ENCODE peak calls at places on chromosomes 2 and 18, in seven cellular contexts. R is breast epithelium, S is endothelial cell, N is spleen, K is prostate gland, F is tibial artery, M is IMR-90. H is an unnamed sample.

GRCh38 chr18:38651736-38652135 is 1086.1 kb upstream of the CELF4 start:
- DNase-seq in R (no peak), S (no peak), N (no peak), K (no peak), F (no peak), M (no peak), H (no peak)

GRCh38 chr2:19362652-19363473 is 4.4 kb upstream of the OSR1 start:
- DNase-seq in R (peak), S (peak), N (peak), K (peak), F (peak), M (peak), H (peak)

GRCh38 chr2:9106338-9107167 is 100.1 kb upstream of the ASAP2 start:
- DNase-seq in R (no peak), S (no peak), N (no peak), K (no peak), F (no peak), M (no peak), H (no peak)

GRCh38 chr18:23547806-23548205 is 38.5 kb downstream of the NPC1 start:
- DNase-seq in R (no peak), S (no peak), N (no peak), K (no peak), F (no peak), M (no peak), H (no peak)

GRCh38 chr2:172985139-172985874 is 90.3 kb upstream of the MAP3K20 start:
- DNase-seq in R (no peak), S (no peak), N (no peak), K (no peak), F (peak), M (peak), H (no peak)

GRCh38 chr2:217277646-217278048 is 417.8 kb upstream of the TNP1 start:
- DNase-seq in R (peak), S (no peak), N (peak), K (no peak), F (no peak), M (peak), H (no peak)

GRCh38 chr2:149169653-149170052 is 131.2 kb downstream of the LYPD6B start:
- DNase-seq in R (peak), S (no peak), N (no peak), K (peak), F (no peak), M (no peak), H (no peak)

GRCh38 chr2:55063226-55063625 is 13.0 kb upstream of the RTN4 start:
- DNase-seq in R (no peak), S (no peak), N (no peak), K (no peak), F (no peak), M (no peak), H (no peak)

GRCh38 chr2:45839388-45840251 is 188.1 kb downstream of the PRKCE start:
- DNase-seq in R (no peak), S (no peak), N (no peak), K (no peak), F (no peak), M (peak), H (no peak)

GRCh38 chr18:63422862-63423304 is 607 bp upstream of the VPS4B start:
- DNase-seq in R (no peak), S (no peak), N (peak), K (no peak), F (no peak), M (no peak), H (peak)

GRCh38 chr2:161556440-161556839 is 67.8 kb upstream of the SLC4A10 start:
- DNase-seq in R (no peak), S (no peak), N (no peak), K (no peak), F (no peak), M (no peak), H (no peak)

GRCh38 chr18:74203811-74204210 is 55.5 kb downstream of the TIMM21 start:
- DNase-seq in R (no peak), S (no peak), N (no peak), K (no peak), F (no peak), M (no peak), H (no peak)

GRCh38 chr18:10482985-10483949 is 28.8 kb downstream of the APCDD1 start:
- DNase-seq in R (no peak), S (no peak), N (no peak), K (no peak), F (no peak), M (no peak), H (no peak)

GRCh38 chr18:34947711-34948125 is 93.5 kb upstream of the MAPRE2 start:
- DNase-seq in R (no peak), S (no peak), N (no peak), K (no peak), F (no peak), M (peak), H (no peak)

GRCh38 chr18:12837747-12838146 is 46.3 kb downstream of the PTPN2 start:
- DNase-seq in R (no peak), S (no peak), N (no peak), K (no peak), F (no peak), M (peak), H (no peak)

GRCh38 chr18:65786400-65786948 is 35.7 kb downstream of the CDH7 start:
- DNase-seq in R (no peak), S (no peak), N (no peak), K (no peak), F (no peak), M (no peak), H (no peak)

GRCh38 chr18:65791753-65792152 is 40.9 kb downstream of the CDH7 start:
- DNase-seq in R (no peak), S (no peak), N (no peak), K (no peak), F (no peak), M (no peak), H (no peak)

GRCh38 chr18:65788373-65788772 is 37.6 kb downstream of the CDH7 start:
- DNase-seq in R (no peak), S (no peak), N (no peak), K (no peak), F (no peak), M (no peak), H (peak)
- TF ChIP-seq CTCF in R (no peak), S (no peak), N (no peak), K (no peak), F (no peak), M (no peak), H (no peak)

DNA sequence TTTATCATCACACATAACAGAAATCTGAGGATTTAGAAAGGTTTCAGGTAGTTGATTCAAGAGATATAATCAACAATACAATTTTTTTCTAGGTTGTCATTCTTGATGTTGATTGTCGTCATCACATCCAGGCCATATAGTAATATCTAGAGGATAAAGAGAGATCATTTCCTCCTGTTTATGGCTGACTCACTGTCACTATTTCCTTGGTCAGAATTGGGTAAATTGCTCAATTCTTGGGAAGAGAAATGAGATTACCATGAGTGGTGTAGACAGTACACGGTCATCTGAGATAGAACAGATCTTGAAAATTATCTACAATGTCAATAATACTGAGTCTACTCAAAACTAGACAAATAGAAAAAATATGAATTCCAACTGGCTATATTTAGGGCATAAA is 78.8 kb downstream of the ZNF804A start:
- DNase-seq in R (no peak), S (no peak), N (no peak), K (no peak), F (no peak), M (no peak), H (no peak)
- TF ChIP-seq CTCF in R (no peak), S (no peak), N (no peak), K (no peak), F (no peak), M (no peak), H (no peak)

GRCh38 chr18:62182220-62182619 is 4.6 kb downstream of the PIGN start:
- DNase-seq in R (no peak), S (no peak), N (no peak), K (no peak), F (no peak), M (no peak), H (no peak)

GRCh38 chr18:62186656-62187542 is at the start of the genes PIGN and RELCH:
- DNase-seq in R (peak), S (peak), N (peak), K (peak), F (peak), M (peak), H (peak)

GRCh38 chr18:62183578-62184195 is 3.2 kb downstream of the PIGN start:
- DNase-seq in R (no peak), S (peak), N (no peak), K (peak), F (no peak), M (peak), H (no peak)

GRCh38 chr18:62189208-62189607 is 2.2 kb downstream of the RELCH start:
- DNase-seq in R (no peak), S (no peak), N (no peak), K (no peak), F (no peak), M (no peak), H (no peak)

DNA sequence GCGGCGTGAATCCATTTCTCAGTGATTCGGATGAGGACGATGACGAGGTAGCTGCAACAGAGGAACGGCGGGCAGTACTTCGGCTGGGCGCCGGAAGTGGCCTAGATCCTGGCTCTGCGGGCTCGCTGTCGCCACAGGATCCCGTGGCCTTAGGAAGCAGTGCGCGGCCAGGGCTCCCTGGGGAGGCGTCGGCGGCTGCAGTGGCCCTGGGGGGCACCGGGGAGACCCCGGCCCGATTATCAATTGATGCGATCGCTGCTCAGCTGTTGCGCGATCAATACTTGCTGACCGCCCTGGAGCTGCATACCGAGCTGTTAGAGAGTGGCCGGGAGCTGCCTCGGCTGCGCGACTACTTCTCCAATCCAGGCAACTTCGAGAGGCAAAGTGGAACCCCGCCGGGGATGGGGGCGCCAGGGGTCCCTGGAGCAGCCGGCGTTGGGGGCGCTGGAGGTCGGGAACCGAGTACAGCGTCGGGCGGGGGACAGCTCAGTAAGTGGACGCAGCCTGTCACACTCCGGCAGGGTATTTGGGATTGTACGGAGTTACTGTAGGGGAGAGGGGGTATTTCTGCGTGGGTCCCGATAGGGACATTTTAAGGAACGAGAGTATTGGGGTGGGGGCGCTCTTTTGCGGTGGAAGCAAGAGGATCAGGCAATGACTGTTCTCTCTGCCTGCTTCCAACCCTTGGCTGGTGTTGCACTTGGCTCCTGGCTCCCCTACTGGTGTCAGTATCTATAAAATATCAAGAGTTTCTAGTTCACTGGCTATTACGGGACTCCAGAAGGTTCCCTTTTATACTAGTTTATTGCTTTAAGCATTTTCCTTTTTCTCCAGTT is 706 bp downstream of the RELCH start:
- DNase-seq in R (no peak), S (peak), N (no peak), K (peak), F (peak), M (peak), H (peak)
- TF ChIP-seq CTCF in R (peak), S (no peak), N (no peak), K (no peak), F (no peak), M (peak), H (no peak)

DNA sequence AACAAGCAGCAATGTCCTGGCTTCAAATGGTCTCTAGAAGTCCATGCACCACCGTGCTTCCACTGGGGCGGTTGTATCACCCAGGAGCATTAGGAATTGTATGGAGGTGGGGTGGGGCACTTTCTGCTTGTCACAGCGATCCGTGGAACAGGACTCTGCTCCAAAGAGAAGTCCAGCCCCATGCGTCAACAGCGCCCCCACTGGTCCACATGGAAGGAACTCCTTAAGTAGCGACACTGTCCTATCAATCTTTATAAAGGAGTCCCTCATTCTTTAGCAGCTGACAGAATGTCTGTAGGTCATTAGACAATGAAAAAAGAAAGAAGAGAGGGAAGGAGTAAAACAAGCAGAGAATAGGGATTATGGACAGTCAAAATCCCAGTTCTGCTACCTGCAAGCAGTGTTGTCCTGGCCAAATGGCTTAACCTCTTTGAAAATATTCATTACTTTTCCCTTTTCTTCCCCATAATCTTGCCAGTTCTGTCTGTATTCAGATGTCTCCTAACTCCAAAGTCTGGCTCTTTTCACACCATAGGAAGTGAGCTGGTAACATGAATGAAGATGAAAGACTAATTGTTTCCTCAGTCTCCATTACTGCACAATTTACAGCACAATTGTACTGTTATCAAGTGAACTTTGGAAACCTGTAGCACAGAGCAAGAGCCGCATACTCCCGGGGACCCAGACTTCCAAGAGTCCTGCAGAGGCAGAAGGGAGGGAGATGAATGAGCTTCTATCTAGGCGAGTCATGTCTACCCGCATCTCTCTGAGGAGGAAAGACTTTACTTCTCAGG is 9.9 kb downstream of the NFE2L2 start:
- DNase-seq in R (no peak), S (peak), N (no peak), K (no peak), F (no peak), M (peak), H (peak)
- TF ChIP-seq CTCF in R (no peak), S (peak), N (no peak), K (no peak), F (no peak), M (peak), H (peak)

GRCh38 chr2:23131066-23131575 is 253.9 kb upstream of the KLHL29 start:
- DNase-seq in R (no peak), S (no peak), N (no peak), K (no peak), F (no peak), M (no peak), H (no peak)

GRCh38 chr2:23127465-23127864 is 257.5 kb upstream of the KLHL29 start:
- DNase-seq in R (no peak), S (no peak), N (no peak), K (no peak), F (no peak), M (no peak), H (no peak)

GRCh38 chr2:23132000-23132399 is 253.0 kb upstream of the KLHL29 start:
- DNase-seq in R (no peak), S (no peak), N (no peak), K (no peak), F (no peak), M (no peak), H (no peak)

GRCh38 chr2:23133196-23133595 is 251.8 kb upstream of the KLHL29 start:
- DNase-seq in R (no peak), S (no peak), N (no peak), K (no peak), F (no peak), M (no peak), H (no peak)

DNA sequence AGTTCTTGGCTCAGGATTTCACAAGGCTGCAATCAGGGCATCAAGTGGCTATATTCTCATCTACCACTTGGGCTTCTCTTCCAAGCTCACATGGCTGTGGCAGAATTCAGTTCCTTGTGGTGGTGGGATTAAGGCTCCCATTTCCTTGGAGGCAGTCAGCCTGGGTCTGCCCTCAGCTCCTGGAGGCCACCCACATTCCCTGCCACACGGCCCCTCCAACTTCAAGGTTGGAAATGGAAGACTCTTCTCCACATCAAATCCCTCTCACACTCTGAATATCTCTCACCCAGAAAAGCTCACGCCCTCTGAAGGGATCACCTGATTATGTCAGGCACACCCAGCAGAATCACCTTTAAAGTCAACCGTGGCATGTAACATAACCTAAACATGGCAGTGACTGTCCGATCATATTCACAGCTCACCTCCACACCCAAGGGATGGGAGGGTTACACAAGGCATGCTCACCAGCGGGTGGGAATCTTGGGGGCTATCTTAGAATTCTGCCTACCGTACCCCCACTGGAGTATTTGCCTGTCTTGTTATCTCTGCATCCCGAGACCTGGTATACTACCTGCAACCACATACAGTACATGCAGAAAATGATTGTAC is 256.2 kb upstream of the KLHL29 start:
- DNase-seq in R (no peak), S (no peak), N (no peak), K (no peak), F (no peak), M (no peak), H (no peak)
- TF ChIP-seq CTCF in R (no peak), S (no peak), N (no peak), K (no peak), F (no peak), M (no peak), H (no peak)

DNA sequence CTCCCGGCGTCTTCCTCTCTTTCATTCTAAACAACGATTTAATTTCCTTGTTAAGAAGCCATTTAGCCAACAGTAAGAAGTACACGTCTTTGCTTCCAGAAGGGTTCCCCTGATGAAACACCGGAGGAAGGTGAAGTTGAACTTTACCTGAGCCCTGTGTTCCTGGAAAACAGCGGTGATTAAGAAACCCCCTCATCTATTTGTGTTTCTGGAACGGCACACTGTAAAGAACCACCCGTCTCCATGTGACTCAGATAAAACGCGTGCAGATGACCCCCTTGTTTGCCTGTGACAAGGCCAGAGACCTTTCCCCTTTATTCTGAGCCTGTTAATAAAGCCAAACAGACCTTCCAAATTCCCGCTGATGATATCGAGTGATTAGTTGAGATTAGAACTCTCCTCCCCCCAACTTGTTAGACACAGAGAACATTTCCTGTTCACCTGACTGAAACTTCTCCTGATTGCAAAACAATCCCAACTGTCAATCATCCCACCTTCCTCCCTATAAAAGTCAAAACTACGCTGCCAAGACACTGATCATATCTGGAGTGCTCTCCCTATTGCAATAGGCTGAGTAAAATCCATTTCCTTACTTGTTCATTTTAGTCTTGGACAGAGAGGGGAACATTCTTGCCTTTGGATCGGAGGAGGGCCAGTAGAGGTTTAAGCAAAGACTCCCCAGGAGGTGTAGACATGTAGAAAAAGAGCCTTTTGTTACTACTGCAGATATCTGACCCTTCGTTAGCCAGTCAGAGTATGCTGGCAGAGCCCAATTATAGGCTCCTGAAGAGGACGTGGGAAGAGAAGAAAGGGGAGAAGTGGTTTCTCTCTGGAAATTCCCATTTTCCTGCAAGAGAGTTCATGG is 883 bp upstream of the IWS1 start:
- DNase-seq in R (no peak), S (no peak), N (no peak), K (peak), F (no peak), M (no peak), H (no peak)
- TF ChIP-seq CTCF in R (no peak), S (no peak), N (no peak), K (no peak), F (no peak), M (no peak), H (no peak)

DNA sequence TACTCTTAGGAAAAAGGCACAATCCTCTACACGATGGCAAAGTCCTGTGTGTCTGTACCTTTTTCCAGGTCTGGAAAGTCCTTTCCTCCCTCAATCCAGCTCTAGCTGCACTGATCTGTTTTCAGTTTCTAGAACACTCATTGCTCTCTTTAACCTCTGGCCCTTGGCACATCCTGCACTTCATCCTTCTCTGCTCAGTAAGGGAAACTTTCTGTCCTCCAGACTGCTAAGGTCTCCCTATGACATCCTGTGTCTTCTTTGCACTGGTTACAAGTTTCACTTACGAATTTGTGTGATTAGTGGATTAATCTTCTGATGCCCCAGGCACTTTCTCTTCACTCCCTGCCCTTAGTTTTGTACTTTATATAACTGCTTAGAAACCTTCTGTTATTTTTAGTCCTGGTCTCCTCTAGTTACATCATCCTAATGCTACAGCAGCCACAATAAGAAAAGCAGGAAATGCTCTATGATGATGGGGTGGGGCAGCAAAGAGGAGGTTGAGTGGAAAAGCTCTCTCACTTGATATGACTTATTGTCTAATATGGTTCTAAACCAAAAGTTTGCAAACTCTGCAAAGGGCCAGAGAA is 568.1 kb downstream of the THSD7B start:
- DNase-seq in R (no peak), S (no peak), N (no peak), K (no peak), F (no peak), M (no peak), H (no peak)
- TF ChIP-seq CTCF in R (no peak), S (no peak), N (no peak), K (no peak), F (no peak), M (no peak), H (no peak)

H was measured in glutamatergic neuron.